ENCODE peak calls at places on chromosomes 1 and 21, in six cellular contexts. H is activated CD4-positive, alpha-beta T cell treated with anti-CD3 and anti-CD28 coated beads, Interleukin-2, amount 10 ng/mL, durations not matched to agents 7 days and 5 days; Z is stimulated activated CD4-positive, alpha-beta T cell treated with anti-CD3 and anti-CD28 coated beads, TNF-alpha, amount 100 ng/mL, for 4 hours; D is activated T-helper 1 cell treated with Interleukin-2 at 50 U/mL for 16 hours; F is T-helper 9 cell; I is sigmoid colon. C is an unnamed sample.

GRCh38 chr1:89719502-89720306 is 86.8 kb downstream of the LRRC8C start:
- DNase-seq in H (no peak), Z (no peak), D (no peak), F (no peak), I (no peak), C (no peak)

GRCh38 chr1:33086384-33086850 is 5.5 kb downstream of the AZIN2 start:
- DNase-seq in H (peak), Z (no peak), D (no peak), F (no peak), I (peak), C (peak)

GRCh38 chr1:1334835-1335234 is 3.8 kb downstream of the TAS1R3 start:
- DNase-seq in H (no peak), Z (no peak), D (no peak), F (no peak), I (no peak), C (no peak)

GRCh38 chr1:13604191-13604590 is 20.6 kb downstream of the PDPN start:
- DNase-seq in H (no peak), Z (no peak), D (no peak), F (no peak), I (no peak), C (no peak)

GRCh38 chr21:37914211-37914900 is 1.9 kb downstream of the KCNJ6 start:
- DNase-seq in H (peak), Z (no peak), D (no peak), F (no peak), I (no peak), C (no peak)

GRCh38 chr1:172638249-172638648 is 20.7 kb upstream of the FASLG start:
- DNase-seq in H (no peak), Z (no peak), D (no peak), F (no peak), I (no peak), C (no peak)

GRCh38 chr21:43343992-43344886 is 82.7 kb downstream of the SIK1 start:
- DNase-seq in H (no peak), Z (no peak), D (no peak), F (no peak), I (no peak), C (no peak)

GRCh38 chr1:247177755-247178154 is 5.9 kb upstream of the ZNF124 start:
- DNase-seq in H (no peak), Z (no peak), D (no peak), F (no peak), I (no peak), C (no peak)

GRCh38 chr1:214980931-214981330 is 101.6 kb upstream of the KCNK2 start:
- DNase-seq in H (no peak), Z (no peak), D (no peak), F (no peak), I (no peak), C (no peak)

GRCh38 chr1:11930571-11931445 is 3.7 kb upstream of the PLOD1 start:
- DNase-seq in H (no peak), Z (no peak), D (no peak), F (no peak), I (no peak), C (no peak)

GRCh38 chr1:161388639-161389038 is 21.0 kb upstream of the CFAP126 start:
- DNase-seq in H (no peak), Z (no peak), D (no peak), F (no peak), I (no peak), C (no peak)

GRCh38 chr1:89815611-89816010 is 5.2 kb upstream of the LRRC8D start:
- DNase-seq in H (no peak), Z (no peak), D (no peak), F (no peak), I (no peak), C (no peak)

GRCh38 chr1:147579532-147580199 is 38.4 kb downstream of the BCL9 start:
- DNase-seq in H (no peak), Z (no peak), D (no peak), F (no peak), I (no peak), C (no peak)

GRCh38 chr1:14742181-14742980 is 143.9 kb downstream of the KAZN start:
- DNase-seq in H (no peak), Z (no peak), D (no peak), F (no peak), I (no peak), C (no peak)

GRCh38 chr1:55589656-55590297 is 374.6 kb upstream of the USP24 start:
- DNase-seq in H (no peak), Z (no peak), D (no peak), F (no peak), I (no peak), C (no peak)

GRCh38 chr21:35593000-35593502 is 467.3 kb downstream of the SETD4 start:
- DNase-seq in H (no peak), Z (no peak), D (no peak), F (no peak), I (no peak), C (no peak)

GRCh38 chr1:59596432-59596831 is 218.3 kb upstream of the HOOK1 start:
- DNase-seq in H (no peak), Z (no peak), D (no peak), F (no peak), I (no peak), C (no peak)

GRCh38 chr1:150567717-150568561 is 11.5 kb downstream of the MCL1 start:
- DNase-seq in H (peak), Z (no peak), D (no peak), F (no peak), I (peak), C (peak)

GRCh38 chr1:23615423-23615822 is 56.1 kb upstream of the ID3 start:
- DNase-seq in H (no peak), Z (no peak), D (no peak), F (no peak), I (no peak), C (no peak)

GRCh38 chr1:5911871-5912271 is 80.4 kb downstream of the NPHP4 start:
- DNase-seq in H (no peak), Z (no peak), D (no peak), F (no peak), I (no peak), C (no peak)

GRCh38 chr1:15584489-15585363 is at the start of gene AGMAT:
- DNase-seq in H (peak), Z (peak), D (peak), F (peak), I (no peak), C (peak)

GRCh38 chr1:62076286-62076685 is 118.4 kb upstream of the L1TD1 start:
- DNase-seq in H (no peak), Z (no peak), D (no peak), F (no peak), I (no peak), C (no peak)

GRCh38 chr21:45323487-45324380 is 36.0 kb upstream of the POFUT2 start:
- DNase-seq in H (no peak), Z (no peak), D (no peak), F (no peak), I (peak), C (no peak)

GRCh38 chr1:25926731-25927496 is 20.7 kb upstream of the STMN1 start:
- DNase-seq in H (no peak), Z (no peak), D (no peak), F (no peak), I (no peak), C (no peak)

GRCh38 chr1:165954940-165955339 is 127.5 kb downstream of the UCK2 start:
- DNase-seq in H (no peak), Z (no peak), D (no peak), F (no peak), I (no peak), C (no peak)

GRCh38 chr1:201740609-201741231 is 88.2 kb upstream of the IPO9 start:
- DNase-seq in H (no peak), Z (no peak), D (no peak), F (no peak), I (peak), C (no peak)

GRCh38 chr1:36322085-36322785 is 1.2 kb downstream of the EVA1B start:
- DNase-seq in H (no peak), Z (no peak), D (no peak), F (no peak), I (peak), C (no peak)

GRCh38 chr1:56278052-56278451 is 301.3 kb downstream of the PLPP3 start:
- DNase-seq in H (no peak), Z (no peak), D (no peak), F (no peak), I (no peak), C (no peak)

GRCh38 chr1:168180148-168180524 is 1.4 kb downstream of the TIPRL start:
- DNase-seq in H (peak), Z (no peak), D (no peak), F (no peak), I (no peak), C (no peak)

GRCh38 chr1:35708179-35708891 is 10.3 kb downstream of the C1orf216 start:
- DNase-seq in H (no peak), Z (no peak), D (no peak), F (no peak), I (no peak), C (no peak)

GRCh38 chr1:156496211-156496761 is 4.3 kb downstream of the MEF2D start:
- DNase-seq in H (no peak), Z (no peak), D (no peak), F (no peak), I (no peak), C (no peak)

GRCh38 chr21:46109251-46110221 is 11.6 kb downstream of the COL6A2 start:
- DNase-seq in H (no peak), Z (no peak), D (no peak), F (no peak), I (peak), C (no peak)

GRCh38 chr1:228448372-228448771 is 31.7 kb upstream of the TRIM17 start:
- DNase-seq in H (no peak), Z (no peak), D (no peak), F (no peak), I (peak), C (no peak)

GRCh38 chr1:14913475-14914155 is 239.9 kb upstream of the TMEM51 start:
- DNase-seq in H (no peak), Z (no peak), D (no peak), F (no peak), I (no peak), C (no peak)

GRCh38 chr1:3003941-3004270 is 17.4 kb upstream of the ACTRT2 start:
- DNase-seq in H (no peak), Z (no peak), D (no peak), F (no peak), I (no peak), C (no peak)

GRCh38 chr1:109823543-109824348 is 60.0 kb upstream of the EPS8L3 start:
- DNase-seq in H (no peak), Z (no peak), D (no peak), F (no peak), I (peak), C (no peak)

GRCh38 chr1:212412374-212412773 is 2.3 kb downstream of the PACC1 start:
- DNase-seq in H (no peak), Z (no peak), D (no peak), F (no peak), I (no peak), C (no peak)

GRCh38 chr1:4277598-4277997 is 376.8 kb upstream of the AJAP1 start:
- DNase-seq in H (no peak), Z (no peak), D (no peak), F (no peak), I (no peak), C (no peak)

GRCh38 chr1:77126309-77126708 is 92.9 kb downstream of the PIGK start:
- DNase-seq in H (peak), Z (no peak), D (no peak), F (no peak), I (no peak), C (no peak)